ENCODE peak calls at places on chromosome 15, in eight cellular contexts. F is tibial artery, K is left ventricle myocardium inferior, C is HepG2, L is upper lobe of right lung, H is right lobe of liver, A is A673, N is mammary epithelial cell. G is an unnamed sample.

GRCh38 chr15:70604671-70605070 is 158.7 kb downstream of the UACA start:
- DNase-seq in F (no peak), K (no peak), C (peak; percentile 47), L (no peak), H (no peak), A (peak; percentile 55), N (peak; percentile 51), G (no peak)

GRCh38 chr15:48945386-48945785 is 18.3 kb downstream of the SHC4 start:
- DNase-seq in F (no peak), K (no peak), C (no peak), L (no peak), H (no peak), A (peak; percentile 29), N (peak; percentile 86), G (no peak)

GRCh38 chr15:98800437-98801233 is 152.3 kb downstream of the IGF1R start:
- DNase-seq in F (peak; percentile 58), K (no peak), C (peak; percentile 54), L (no peak), H (no peak), A (peak; percentile 96), N (peak; percentile 70), G (peak; percentile 48)

GRCh38 chr15:74402873-74403589 is 30.7 kb downstream of the SEMA7A start:
- DNase-seq in F (no peak), K (no peak), C (no peak), L (no peak), H (no peak), A (no peak), N (no peak), G (peak; percentile 46)

GRCh38 chr15:91549581-91549980 is 303.9 kb upstream of the SLCO3A1 start:
- DNase-seq in F (no peak), K (no peak), C (no peak), L (no peak), H (peak; percentile 65), A (no peak), N (no peak), G (no peak)

GRCh38 chr15:83746231-83746630 is 92.3 kb downstream of the ADAMTSL3 start:
- DNase-seq in F (no peak), K (no peak), C (no peak), L (no peak), H (no peak), A (no peak), N (peak; percentile 56), G (no peak)

GRCh38 chr15:95286316-95286880 is 1044.1 kb upstream of the NR2F2 start:
- DNase-seq in F (no peak), K (no peak), C (no peak), L (no peak), H (no peak), A (no peak), N (no peak), G (no peak)

GRCh38 chr15:75143738-75144334 is 57.8 kb upstream of the C15orf39 start:
- DNase-seq in F (no peak), K (no peak), C (no peak), L (no peak), H (no peak), A (no peak), N (no peak), G (no peak)

GRCh38 chr15:42921049-42921731 is 612 bp upstream of the TTBK2 start:
- DNase-seq in F (peak; percentile 40), K (no peak), C (no peak), L (no peak), H (peak; percentile 55), A (peak; percentile 37), N (peak; percentile 31), G (peak; percentile 27)

GRCh38 chr15:73691398-73691797 is 7.2 kb downstream of the CD276 start:
- DNase-seq in F (peak; percentile 88), K (peak; percentile 63), C (no peak), L (peak; percentile 53), H (no peak), A (peak; percentile 63), N (peak; percentile 80), G (peak; percentile 70)

GRCh38 chr15:95495033-95495541 is 835.4 kb upstream of the NR2F2 start:
- DNase-seq in F (peak; percentile 27), K (no peak), C (no peak), L (no peak), H (no peak), A (no peak), N (no peak), G (peak; percentile 35)

GRCh38 chr15:100880139-100880896 is 687 bp downstream of the ALDH1A3 start:
- DNase-seq in F (no peak), K (no peak), C (no peak), L (no peak), H (no peak), A (no peak), N (no peak), G (no peak)

GRCh38 chr15:45720183-45720582 is 85.4 kb downstream of the SQOR start:
- DNase-seq in F (no peak), K (no peak), C (no peak), L (no peak), H (no peak), A (no peak), N (no peak), G (no peak)

GRCh38 chr15:82807920-82808633 is 1.4 kb upstream of the WHAMM start:
- DNase-seq in F (no peak), K (no peak), C (no peak), L (no peak), H (no peak), A (no peak), N (no peak), G (no peak)

GRCh38 chr15:33148129-33148850 is 46.2 kb downstream of the FMN1 start:
- DNase-seq in F (no peak), K (no peak), C (no peak), L (no peak), H (no peak), A (no peak), N (no peak), G (no peak)

GRCh38 chr15:20348291-20348899 is 193.2 kb downstream of the GOLGA6L6 start:
- DNase-seq in F (no peak), K (no peak), C (no peak), L (no peak), H (no peak), A (no peak), N (no peak), G (no peak)

GRCh38 chr15:72488558-72488957 is 14.4 kb downstream of the ARIH1 start:
- DNase-seq in F (no peak), K (no peak), C (no peak), L (no peak), H (no peak), A (no peak), N (no peak), G (no peak)

GRCh38 chr15:72482275-72482674 is 8.1 kb downstream of the ARIH1 start:
- DNase-seq in F (no peak), K (no peak), C (no peak), L (no peak), H (no peak), A (no peak), N (no peak), G (no peak)

GRCh38 chr15:72483279-72483678 is 9.1 kb downstream of the ARIH1 start:
- DNase-seq in F (no peak), K (no peak), C (no peak), L (no peak), H (no peak), A (no peak), N (no peak), G (no peak)

GRCh38 chr15:72487070-72487797 is 13.1 kb downstream of the ARIH1 start:
- DNase-seq in F (no peak), K (no peak), C (no peak), L (no peak), H (no peak), A (no peak), N (no peak), G (no peak)

DNA sequence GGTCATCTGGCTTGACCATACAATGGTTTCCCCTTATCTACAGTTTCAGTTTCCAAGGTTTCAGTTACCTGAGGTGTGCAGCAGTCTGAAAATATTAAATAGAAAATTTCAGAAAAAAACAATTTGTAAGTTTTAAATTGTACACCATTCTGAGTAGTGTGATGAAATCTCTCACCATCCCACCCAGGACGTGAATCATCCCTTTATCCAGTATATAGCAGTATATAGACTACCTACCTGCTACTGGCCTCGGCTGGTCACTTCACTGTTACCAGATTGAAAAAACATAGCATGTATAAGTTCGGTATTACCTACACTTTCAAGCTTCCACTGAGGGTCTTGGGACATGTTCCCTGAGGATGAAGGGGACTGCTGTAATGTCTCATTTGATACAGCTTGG is 12.0 kb downstream of the ARIH1 start:
- DNase-seq in F (no peak), K (no peak), C (no peak), L (no peak), H (no peak), A (no peak), N (no peak), G (no peak)
- H3K27ac ChIP-seq in F (no peak overlapping the region), K (no peak overlapping the region), C (no peak overlapping the region), L (no peak overlapping the region), H (no peak overlapping the region), A (no peak overlapping the region), N (no peak overlapping the region), G (no peak overlapping the region)

GRCh38 chr15:63983071-63983711 is 63.1 kb downstream of the DAPK2 start:
- DNase-seq in F (no peak), K (no peak), C (no peak), L (no peak), H (peak; percentile 45), A (no peak), N (no peak), G (no peak)
- TF ChIP-seq CTCF in F (no peak), K (peak; percentile 14), C (no peak), L (no peak), H (no peak), A (peak; percentile 27), N (no peak), G (no peak)

DNA sequence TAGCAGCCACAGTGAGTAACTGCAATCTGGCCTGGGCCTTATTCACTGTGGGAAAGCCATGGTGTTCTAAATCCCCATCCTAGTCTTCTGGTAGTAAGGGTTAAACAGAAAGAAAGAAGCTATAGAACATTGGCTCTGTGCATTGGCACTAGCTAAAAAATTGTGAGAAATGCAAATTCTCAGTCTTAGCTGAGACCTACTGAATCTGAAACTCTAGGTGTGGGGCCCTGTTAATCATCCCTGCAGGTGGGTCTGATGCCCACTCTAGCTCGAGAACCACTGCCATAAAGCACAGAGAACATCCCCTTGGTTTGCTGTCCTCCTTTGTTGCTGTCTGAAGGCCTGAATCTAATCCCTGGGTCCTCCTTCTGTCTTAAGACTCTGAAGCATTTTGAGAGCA is 59.3 kb downstream of the MEIS2 start:
- DNase-seq in F (no peak), K (no peak), C (no peak), L (no peak), H (no peak), A (no peak), N (no peak), G (no peak)
- H3K9me3 ChIP-seq in F (no peaks in the 10 kb centered on the region), K (no peaks in the 10 kb centered on the region), C (no peaks in the 10 kb centered on the region), L (no peaks in the 10 kb centered on the region), H (no peaks in the 10 kb centered on the region), A (no peaks in the 10 kb centered on the region), N (no peaks in the 10 kb centered on the region), G (no peaks in the 10 kb centered on the region)

DNA sequence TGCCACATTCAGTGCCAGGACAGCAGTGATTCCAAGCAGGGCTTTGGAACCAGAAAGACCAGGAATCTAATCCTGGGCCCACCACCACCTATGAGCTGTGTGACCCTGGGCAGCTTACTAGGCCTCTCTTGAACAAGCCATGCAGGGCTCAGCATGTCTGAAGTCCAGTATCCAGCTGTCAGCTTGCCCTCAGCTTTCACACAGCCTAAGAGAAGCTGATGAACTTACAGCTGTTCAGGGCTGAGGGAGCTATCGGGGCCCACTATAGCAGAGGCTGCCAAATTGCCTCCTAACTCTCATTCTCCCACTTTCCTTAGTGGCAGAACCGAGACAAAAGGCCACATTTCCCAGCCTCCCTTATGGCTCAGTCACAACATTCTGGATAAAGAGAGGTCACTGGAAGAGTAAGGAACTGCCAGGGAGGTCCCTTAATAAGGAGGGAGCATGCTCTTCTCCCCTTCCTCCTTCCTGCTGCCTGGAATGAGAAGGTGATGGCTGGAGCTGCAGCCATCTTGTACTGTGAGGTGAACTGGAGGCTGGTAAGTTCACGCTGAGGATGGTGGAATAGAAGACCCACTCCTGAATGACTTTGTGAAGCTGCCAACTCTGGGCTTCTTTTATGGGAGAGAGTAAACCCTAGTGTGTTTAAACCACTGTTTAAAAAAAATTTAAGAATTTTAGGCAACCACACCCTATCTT is 34.5 kb downstream of the FEM1B start:
- DNase-seq in F (no peak), K (no peak), C (no peak), L (no peak), H (peak; percentile 14), A (no peak), N (no peak), G (no peak)
- H3K27ac ChIP-seq in F (peak overlapping the region; percentile 79), K (no peak overlapping the region), C (no peak overlapping the region), L (no peak overlapping the region), H (no peak overlapping the region), A (no peak overlapping the region), N (no peak overlapping the region), G (no peak overlapping the region)